ENCODE peak calls at places on chromosomes 12 and 14, in five cellular contexts. B is brain microvascular endothelial cell, R is keratinocyte, K is lower leg skin, G is bronchial epithelial cell. F is an unnamed sample.

GRCh38 chr14:56120091-56120632 is 2.0 kb downstream of the PELI2 start:
- DNase-seq in B (no peak), R (no peak), K (no peak), G (no peak), F (no peak)

GRCh38 chr12:14384783-14385638 is 19.5 kb downstream of the ATF7IP start:
- DNase-seq in B (peak), R (peak), K (peak), G (peak), F (peak)

GRCh38 chr14:54440454-54440853 is 720 bp downstream of the CNIH1 start:
- DNase-seq in B (no peak), R (no peak), K (no peak), G (peak), F (no peak)

GRCh38 chr12:46218509-46219095 is 50.2 kb downstream of the SLC38A1 start:
- DNase-seq in B (no peak), R (no peak), K (no peak), G (peak), F (no peak)

GRCh38 chr14:104973215-104974145 is 4.7 kb downstream of the AHNAK2 start:
- DNase-seq in B (peak), R (peak), K (peak), G (peak), F (peak)

GRCh38 chr14:92531151-92531873 is 17.7 kb downstream of the RIN3 start:
- DNase-seq in B (no peak), R (no peak), K (no peak), G (no peak), F (no peak)

GRCh38 chr12:124592050-124592449 is 24.6 kb upstream of the NCOR2 start:
- DNase-seq in B (peak), R (no peak), K (no peak), G (peak), F (no peak)

GRCh38 chr12:53048033-53048779 is 1.7 kb upstream of the TNS2 start:
- DNase-seq in B (no peak), R (no peak), K (no peak), G (no peak), F (no peak)

GRCh38 chr14:61409782-61410181 is 88.4 kb downstream of the PRKCH start:
- DNase-seq in B (no peak), R (no peak), K (no peak), G (no peak), F (no peak)

GRCh38 chr14:100432652-100433427 is 109.7 kb downstream of the SLC25A47 start:
- DNase-seq in B (no peak), R (no peak), K (no peak), G (no peak), F (no peak)

GRCh38 chr14:100435459-100435858 is 112.3 kb downstream of the SLC25A47 start:
- DNase-seq in B (no peak), R (no peak), K (no peak), G (no peak), F (no peak)

GRCh38 chr14:100434033-100434601 is 111.0 kb downstream of the SLC25A47 start:
- DNase-seq in B (no peak), R (no peak), K (no peak), G (no peak), F (no peak)

GRCh38 chr14:100434911-100435455 is 111.8 kb downstream of the SLC25A47 start:
- DNase-seq in B (no peak), R (no peak), K (no peak), G (no peak), F (no peak)

GRCh38 chr14:100433428-100433814 is 110.3 kb downstream of the SLC25A47 start:
- DNase-seq in B (no peak), R (no peak), K (no peak), G (peak), F (no peak)
- H3K4me3 ChIP-seq in B (no peak), R (no peak), K (no peak), G (no peak), F (no peak)

GRCh38 chr12:94150483-94151225 is 2.3 kb downstream of the PLXNC1 start:
- DNase-seq in B (no peak), R (no peak), K (no peak), G (no peak), F (no peak)

GRCh38 chr12:94149781-94150482 is 1.6 kb downstream of the PLXNC1 start:
- DNase-seq in B (no peak), R (no peak), K (no peak), G (no peak), F (no peak)

GRCh38 chr12:94147991-94148840 is at the start of gene PLXNC1:
- DNase-seq in B (no peak), R (no peak), K (no peak), G (no peak), F (no peak)

GRCh38 chr12:94147377-94147990 is 893 bp upstream of the PLXNC1 start:
- DNase-seq in B (no peak), R (no peak), K (no peak), G (no peak), F (no peak)

DNA sequence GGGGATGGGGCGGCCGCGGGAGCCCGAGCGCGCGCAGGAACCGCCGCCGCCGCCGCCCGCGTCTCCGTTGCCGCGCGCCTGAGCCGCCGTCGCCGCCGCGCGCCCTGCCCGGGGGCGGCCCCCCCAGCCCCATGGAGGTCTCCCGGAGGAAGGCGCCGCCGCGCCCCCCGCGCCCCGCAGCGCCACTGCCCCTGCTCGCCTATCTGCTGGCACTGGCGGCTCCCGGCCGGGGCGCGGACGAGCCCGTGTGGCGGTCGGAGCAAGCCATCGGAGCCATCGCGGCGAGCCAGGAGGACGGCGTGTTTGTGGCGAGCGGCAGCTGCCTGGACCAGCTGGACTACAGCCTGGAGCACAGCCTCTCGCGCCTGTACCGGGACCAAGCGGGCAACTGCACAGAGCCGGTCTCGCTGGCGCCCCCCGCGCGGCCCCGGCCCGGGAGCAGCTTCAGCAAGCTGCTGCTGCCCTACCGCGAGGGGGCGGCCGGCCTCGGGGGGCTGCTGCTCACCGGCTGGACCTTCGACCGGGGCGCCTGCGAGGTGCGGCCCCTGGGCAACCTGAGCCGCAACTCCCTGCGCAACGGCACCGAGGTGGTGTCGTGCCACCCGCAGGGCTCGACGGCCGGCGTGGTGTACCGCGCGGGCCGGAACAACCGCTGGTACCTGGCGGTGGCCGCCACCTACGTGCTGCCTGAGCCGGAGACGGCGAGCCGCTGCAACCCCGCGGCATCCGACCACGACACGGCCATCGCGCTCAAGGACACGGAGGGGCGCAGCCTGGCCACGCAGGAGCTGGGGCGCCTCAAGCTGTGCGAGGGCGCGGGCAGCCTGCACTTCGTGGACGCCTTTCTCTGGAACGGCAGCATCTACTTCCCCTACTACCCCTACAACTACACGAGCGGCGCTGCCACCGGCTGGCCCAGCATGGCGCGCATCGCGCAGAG is 734 bp downstream of the PLXNC1 start:
- DNase-seq in B (peak), R (no peak), K (no peak), G (no peak), F (no peak)
- TF ChIP-seq CTCF in B (peak), R (no peak), K (no peak), G (peak), F (no peak)

GRCh38 chr12:20370841-20371240 is 2.5 kb downstream of the PDE3A start:
- DNase-seq in B (no peak), R (no peak), K (no peak), G (no peak), F (no peak)

GRCh38 chr12:20367731-20368652 is at the start of gene PDE3A:
- DNase-seq in B (peak), R (no peak), K (peak), G (peak), F (peak)

GRCh38 chr12:20369164-20370000 is 1.0 kb downstream of the PDE3A start:
- DNase-seq in B (peak), R (no peak), K (peak), G (no peak), F (no peak)

GRCh38 chr12:20368653-20369163 is 371 bp downstream of the PDE3A start:
- DNase-seq in B (peak), R (no peak), K (no peak), G (peak), F (no peak)

DNA sequence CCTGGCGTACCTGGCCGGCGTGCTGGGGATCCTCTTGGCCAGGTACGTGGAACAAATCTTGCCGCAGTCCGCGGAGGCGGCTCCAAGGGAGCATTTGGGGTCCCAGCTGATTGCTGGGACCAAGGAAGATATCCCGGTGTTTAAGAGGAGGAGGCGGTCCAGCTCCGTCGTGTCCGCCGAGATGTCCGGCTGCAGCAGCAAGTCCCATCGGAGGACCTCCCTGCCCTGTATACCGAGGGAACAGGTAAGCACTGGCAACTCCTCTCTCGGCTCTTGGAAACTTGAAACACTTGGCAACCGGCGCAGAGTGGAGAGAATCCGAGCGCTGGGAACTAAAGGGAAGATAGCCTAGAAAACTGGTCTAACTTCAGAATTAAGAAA is 1.7 kb downstream of the PDE3A start:
- DNase-seq in B (peak), R (no peak), K (no peak), G (no peak), F (no peak)
- H3K4me3 ChIP-seq in B (peak), R (no peak), K (peak), G (no peak), F (peak)

GRCh38 chr12:119804011-119804641 is 73.0 kb downstream of the CIT start:
- DNase-seq in B (peak), R (peak), K (peak), G (peak), F (no peak)
- TF ChIP-seq CTCF in B (peak), R (peak), K (no peak), G (peak), F (peak)

GRCh38 chr14:23109769-23110168 is 5.0 kb upstream of the CIROP start:
- DNase-seq in B (no peak), R (no peak), K (no peak), G (no peak), F (no peak)

GRCh38 chr14:23104070-23104590 is 659 bp downstream of the CIROP start:
- DNase-seq in B (no peak), R (no peak), K (no peak), G (no peak), F (no peak)

GRCh38 chr14:23104591-23105347 is at the start of gene CIROP:
- DNase-seq in B (no peak), R (no peak), K (no peak), G (no peak), F (no peak)

GRCh38 chr14:23105348-23105824 is 597 bp upstream of the CIROP start:
- DNase-seq in B (no peak), R (no peak), K (no peak), G (no peak), F (no peak)

GRCh38 chr14:23106747-23107045 is 1.9 kb upstream of the CIROP start:
- DNase-seq in B (no peak), R (no peak), K (no peak), G (no peak), F (no peak)
- H3K4me3 ChIP-seq in B (no peak), R (no peak), K (no peak), G (no peak), F (no peak)

GRCh38 chr12:107477946-107478610 is 207.5 kb upstream of the PWP1 start:
- DNase-seq in B (no peak), R (no peak), K (no peak), G (peak), F (no peak)
- TF ChIP-seq CTCF in B (no peak), R (no peak), K (no peak), G (no peak), F (no peak)

GRCh38 chr12:51813931-51814310 is 34.6 kb downstream of the FIGNL2 start:
- DNase-seq in B (no peak), R (no peak), K (no peak), G (no peak), F (no peak)
- H3K4me3 ChIP-seq in B (peak), R (no peak), K (no peak), G (peak), F (peak)

F was measured in retinal pigment epithelial cell.